ENCODE peak calls at places on chromosomes 12 and 14, in nine cellular contexts. K is stomach; W is fibroblast of villous mesenchyme; N is CD8-positive, alpha-beta T cell; J is GM12865; U is right cardiac atrium; P is Karpas-422; O is ascending aorta; Z is endodermal cell. I is an unnamed sample.

GRCh38 chr12:113061061-113061694 is 4.6 kb downstream of the DTX1 start:
- DNase-seq in K (no peak), W (no peak), N (no peak), J (no peak), U (no peak), P (peak), O (no peak), Z (no peak), I (no peak)

GRCh38 chr12:96419576-96420254 is 19.5 kb upstream of the CDK17 start:
- DNase-seq in K (no peak), W (no peak), N (no peak), J (peak), U (no peak), P (no peak), O (no peak), Z (no peak), I (no peak)

GRCh38 chr12:57452181-57452936 is 2.7 kb upstream of the INHBE start:
- DNase-seq in K (no peak), W (peak), N (no peak), J (no peak), U (peak), P (no peak), O (no peak), Z (peak), I (no peak)

GRCh38 chr14:64289571-64289970 is 4.6 kb downstream of the ESR2 start:
- DNase-seq in K (no peak), W (no peak), N (no peak), J (no peak), U (no peak), P (no peak), O (no peak), Z (no peak), I (no peak)

GRCh38 chr12:13941258-13942249 is 39.8 kb downstream of the GRIN2B start:
- DNase-seq in K (peak), W (peak), N (no peak), J (peak), U (no peak), P (peak), O (no peak), Z (peak), I (no peak)

GRCh38 chr14:50768693-50769092 is 62.3 kb downstream of the NIN start:
- DNase-seq in K (no peak), W (peak), N (no peak), J (no peak), U (no peak), P (no peak), O (no peak), Z (no peak), I (no peak)

GRCh38 chr14:55450539-55450938 is 10.1 kb upstream of the TBPL2 start:
- DNase-seq in K (no peak), W (no peak), N (no peak), J (no peak), U (no peak), P (no peak), O (no peak), Z (no peak), I (no peak)

GRCh38 chr12:123571343-123571813 is 13.0 kb upstream of the TMED2 start:
- DNase-seq in K (peak), W (peak), N (no peak), J (no peak), U (no peak), P (no peak), O (no peak), Z (peak), I (no peak)

GRCh38 chr12:12070674-12071661 is at the start of gene BCL2L14:
- DNase-seq in K (no peak), W (no peak), N (no peak), J (peak), U (no peak), P (no peak), O (no peak), Z (no peak), I (no peak)

GRCh38 chr14:51155331-51155730 is 60.4 kb upstream of the TRIM9 start:
- DNase-seq in K (no peak), W (no peak), N (no peak), J (no peak), U (no peak), P (no peak), O (no peak), Z (no peak), I (no peak)

GRCh38 chr14:103108749-103109207 is 14.3 kb downstream of the EXOC3L4 start:
- DNase-seq in K (no peak), W (peak), N (no peak), J (peak), U (no peak), P (no peak), O (no peak), Z (peak), I (no peak)

GRCh38 chr12:127903146-127903545 is 363.8 kb upstream of the TMEM132C start:
- DNase-seq in K (no peak), W (peak), N (no peak), J (no peak), U (no peak), P (no peak), O (no peak), Z (no peak), I (no peak)

GRCh38 chr12:12885060-12885792 is 6.1 kb upstream of the GPRC5A start:
- DNase-seq in K (no peak), W (no peak), N (no peak), J (no peak), U (no peak), P (no peak), O (no peak), Z (peak), I (no peak)

GRCh38 chr12:102757874-102758244 is 159.2 kb downstream of the PAH start:
- DNase-seq in K (no peak), W (no peak), N (no peak), J (no peak), U (no peak), P (no peak), O (no peak), Z (no peak), I (no peak)

GRCh38 chr14:23186913-23187654 is 3.6 kb upstream of the SLC7A8 start:
- DNase-seq in K (peak), W (peak), N (no peak), J (peak), U (no peak), P (peak), O (no peak), Z (peak), I (no peak)

GRCh38 chr12:110765144-110765543 is 22.5 kb upstream of the PPP1CC start:
- DNase-seq in K (no peak), W (no peak), N (no peak), J (no peak), U (no peak), P (peak), O (no peak), Z (no peak), I (no peak)

GRCh38 chr12:89212339-89212771 is 139.9 kb downstream of the DUSP6 start:
- DNase-seq in K (peak), W (peak), N (no peak), J (no peak), U (peak), P (no peak), O (no peak), Z (no peak), I (no peak)

GRCh38 chr14:59215353-59215752 is 26.9 kb downstream of the DAAM1 start:
- DNase-seq in K (peak), W (peak), N (no peak), J (no peak), U (peak), P (no peak), O (peak), Z (no peak), I (peak)

GRCh38 chr14:55512421-55512820 is 67.6 kb upstream of the KTN1 start:
- DNase-seq in K (no peak), W (no peak), N (no peak), J (no peak), U (no peak), P (no peak), O (no peak), Z (no peak), I (no peak)

GRCh38 chr12:40011775-40012129 is 94.1 kb downstream of the SLC2A13 start:
- DNase-seq in K (no peak), W (no peak), N (no peak), J (no peak), U (no peak), P (no peak), O (no peak), Z (no peak), I (no peak)
- H3K4me3 ChIP-seq in K (peak), W (no peak), N (peak), J (no peak), U (peak), P (peak), O (peak), Z (no peak), I (peak)

GRCh38 chr14:38207342-38207741 is 362 bp upstream of the SSTR1 start:
- DNase-seq in K (no peak), W (peak), N (no peak), J (no peak), U (no peak), P (no peak), O (no peak), Z (peak), I (no peak)
- H3K4me3 ChIP-seq in K (peak), W (peak), N (no peak), J (no peak), U (peak), P (no peak), O (peak), Z (peak), I (peak)

GRCh38 chr14:35341454-35342159 is 49.4 kb downstream of the PSMA6 start:
- DNase-seq in K (peak), W (peak), N (peak), J (no peak), U (peak), P (peak), O (peak), Z (peak), I (peak)
- H3K4me3 ChIP-seq in K (peak), W (no peak), N (no peak), J (no peak), U (peak), P (no peak), O (peak), Z (no peak), I (peak)

DNA sequence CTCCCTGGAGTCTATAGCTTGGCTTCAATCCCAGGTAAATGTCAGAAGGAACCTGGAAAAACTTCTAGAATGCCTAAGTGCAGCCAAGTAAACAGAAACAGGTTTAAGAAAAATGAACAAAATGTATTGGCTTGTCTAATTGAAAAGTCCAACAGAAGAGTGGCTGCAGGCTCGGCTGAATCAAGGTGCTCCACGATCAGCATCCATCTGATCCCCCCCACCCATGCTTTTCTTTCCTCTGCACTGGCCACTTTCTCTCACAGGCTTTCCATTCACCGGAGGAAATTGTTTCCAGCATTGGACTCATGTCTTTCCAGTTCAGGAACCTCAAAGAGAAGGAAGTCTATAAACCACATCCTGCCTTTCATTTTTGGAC is 42.0 kb upstream of the C14orf180 start:
- DNase-seq in K (no peak), W (no peak), N (no peak), J (no peak), U (no peak), P (no peak), O (no peak), Z (no peak), I (no peak)
- H3K4me3 ChIP-seq in K (no peak), W (no peak), N (no peak), J (no peak), U (no peak), P (no peak), O (no peak), Z (no peak), I (no peak)

GRCh38 chr12:53624956-53625355 is 1.2 kb downstream of the ATF7 start:
- DNase-seq in K (no peak), W (peak), N (no peak), J (no peak), U (no peak), P (no peak), O (no peak), Z (no peak), I (no peak)

GRCh38 chr12:53625373-53625945 is 723 bp downstream of the ATF7 start:
- DNase-seq in K (no peak), W (no peak), N (no peak), J (no peak), U (no peak), P (no peak), O (no peak), Z (no peak), I (no peak)

GRCh38 chr12:53623526-53623925 is 2.7 kb downstream of the ATF7 start:
- DNase-seq in K (no peak), W (peak), N (no peak), J (no peak), U (no peak), P (peak), O (no peak), Z (no peak), I (no peak)

GRCh38 chr12:53623986-53624385 is 2.2 kb downstream of the ATF7 start:
- DNase-seq in K (no peak), W (peak), N (no peak), J (no peak), U (no peak), P (peak), O (no peak), Z (no peak), I (no peak)

DNA sequence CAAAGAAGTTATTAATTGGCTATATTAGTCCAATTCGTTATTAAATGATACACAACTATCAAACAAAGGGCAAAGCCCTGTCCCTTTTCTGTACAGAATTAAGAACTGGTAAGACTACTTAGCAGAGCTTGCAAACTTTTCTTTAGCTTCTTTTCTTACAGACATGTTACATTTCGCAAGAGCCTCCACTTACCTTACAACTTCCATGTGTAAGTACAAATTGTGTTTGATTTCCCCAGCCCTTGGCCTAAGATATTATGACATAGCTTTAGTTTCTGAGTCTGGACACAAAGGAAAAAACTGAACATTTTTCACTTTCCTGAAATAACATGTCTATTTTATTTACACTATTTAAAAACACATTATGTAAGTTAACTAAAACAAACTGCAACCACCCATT is 1.7 kb downstream of the ATF7 start:
- DNase-seq in K (no peak), W (peak), N (no peak), J (no peak), U (no peak), P (peak), O (no peak), Z (no peak), I (no peak)
- H3K4me3 ChIP-seq in K (peak), W (peak), N (no peak), J (peak), U (peak), P (peak), O (peak), Z (peak), I (peak)

GRCh38 chr14:68955164-68955921 is 23.8 kb downstream of the ACTN1 start:
- DNase-seq in K (no peak), W (peak), N (no peak), J (no peak), U (no peak), P (no peak), O (no peak), Z (no peak), I (no peak)

GRCh38 chr14:68951800-68952540 is 27.1 kb downstream of the ACTN1 start:
- DNase-seq in K (no peak), W (no peak), N (no peak), J (no peak), U (peak), P (no peak), O (no peak), Z (no peak), I (no peak)

GRCh38 chr14:68950111-68950510 is 29.0 kb downstream of the ACTN1 start:
- DNase-seq in K (no peak), W (peak), N (no peak), J (no peak), U (no peak), P (no peak), O (no peak), Z (no peak), I (no peak)

GRCh38 chr14:68951051-68951797 is 27.9 kb downstream of the ACTN1 start:
- DNase-seq in K (peak), W (peak), N (no peak), J (no peak), U (peak), P (no peak), O (peak), Z (no peak), I (peak)

DNA sequence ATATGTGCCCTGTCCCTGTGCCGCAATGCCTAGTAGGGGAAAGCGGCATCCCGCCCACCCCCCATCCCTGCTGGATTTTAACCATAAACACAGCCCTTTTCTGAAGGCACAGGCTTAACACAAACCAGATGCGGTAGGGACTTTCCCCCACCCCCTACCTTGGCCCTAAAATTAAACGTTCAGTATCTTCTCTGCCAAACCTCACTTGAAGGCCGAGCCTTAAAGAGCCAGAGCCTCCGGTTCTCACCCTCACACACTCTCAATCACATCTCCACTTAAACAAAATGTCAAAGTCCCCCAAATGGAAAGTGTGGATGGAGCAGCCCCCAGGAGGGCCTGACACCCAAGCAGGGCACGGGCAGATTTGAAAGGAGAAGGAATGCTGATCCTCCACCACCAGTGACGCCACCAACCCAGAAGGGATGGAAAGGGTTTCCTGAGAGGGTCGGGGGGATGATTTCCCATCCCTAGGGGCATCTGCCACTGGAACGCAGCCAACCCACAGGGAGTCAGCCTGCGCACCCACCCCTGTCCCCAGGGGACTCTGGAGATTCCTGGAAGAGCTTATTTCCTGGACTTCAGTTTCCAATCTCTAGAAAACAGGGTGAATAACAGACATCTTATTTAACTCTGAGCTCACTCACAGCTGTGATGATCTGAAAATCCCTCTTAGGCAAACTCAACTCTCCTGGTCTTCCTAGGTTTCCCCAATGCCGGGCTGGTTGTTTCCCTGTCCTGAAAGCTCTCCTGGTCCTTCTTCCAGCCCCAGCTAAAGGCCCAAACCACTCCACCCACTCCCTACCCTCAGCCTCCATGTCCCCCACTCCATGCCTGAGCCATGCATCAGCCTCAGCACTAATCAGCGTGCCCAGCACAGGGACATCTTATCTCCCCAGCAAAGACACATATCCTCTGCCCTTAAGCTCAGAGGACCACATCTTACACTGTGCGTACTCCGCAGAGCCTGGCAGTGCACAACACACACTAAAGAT is 26.3 kb downstream of the ACTN1 start:
- DNase-seq in K (no peak), W (peak), N (no peak), J (peak), U (no peak), P (no peak), O (no peak), Z (no peak), I (no peak)
- H3K4me3 ChIP-seq in K (peak), W (peak), N (peak), J (no peak), U (no peak), P (no peak), O (peak), Z (no peak), I (peak)

GRCh38 chr12:3398196-3398789 is 92.7 kb upstream of the PRMT8 start:
- DNase-seq in K (no peak), W (no peak), N (no peak), J (peak), U (no peak), P (no peak), O (no peak), Z (no peak), I (no peak)
- H3K4me3 ChIP-seq in K (no peak), W (no peak), N (no peak), J (no peak), U (no peak), P (no peak), O (no peak), Z (peak), I (no peak)

GRCh38 chr12:106112094-106112822 is 26.5 kb downstream of the NUAK1 start:
- DNase-seq in K (no peak), W (no peak), N (no peak), J (no peak), U (peak), P (no peak), O (no peak), Z (peak), I (no peak)

GRCh38 chr12:106115450-106115849 is 23.3 kb downstream of the NUAK1 start:
- DNase-seq in K (no peak), W (no peak), N (no peak), J (no peak), U (no peak), P (no peak), O (no peak), Z (no peak), I (no peak)

GRCh38 chr12:106114084-106115068 is 24.4 kb downstream of the NUAK1 start:
- DNase-seq in K (no peak), W (peak), N (no peak), J (no peak), U (no peak), P (no peak), O (no peak), Z (no peak), I (no peak)

GRCh38 chr12:106113042-106113441 is 25.7 kb downstream of the NUAK1 start:
- DNase-seq in K (no peak), W (peak), N (no peak), J (peak), U (no peak), P (no peak), O (no peak), Z (no peak), I (no peak)

GRCh38 chr12:106113446-106114083 is 25.2 kb downstream of the NUAK1 start:
- DNase-seq in K (no peak), W (no peak), N (no peak), J (no peak), U (no peak), P (no peak), O (no peak), Z (no peak), I (no peak)
- H3K4me3 ChIP-seq in K (no peak), W (no peak), N (no peak), J (no peak), U (no peak), P (no peak), O (no peak), Z (no peak), I (no peak)

DNA sequence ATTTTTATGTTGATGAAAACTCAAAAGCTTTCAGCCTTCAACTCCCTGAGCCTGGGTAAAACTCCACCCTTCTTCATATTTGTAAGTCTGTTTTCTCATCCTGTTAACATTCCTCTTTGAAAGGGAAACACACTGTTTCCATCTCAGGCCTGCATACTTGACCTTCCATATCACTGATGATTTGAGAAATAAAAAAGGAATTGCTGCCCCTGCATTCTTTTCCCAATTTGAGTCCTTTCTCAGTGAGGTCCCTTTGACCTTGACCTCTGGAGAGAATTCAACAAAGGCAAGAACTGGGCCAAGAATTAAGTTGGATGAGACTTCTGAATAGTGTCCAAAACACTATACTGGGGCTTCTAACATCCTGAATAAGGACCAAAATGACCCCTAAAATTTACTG is 108.0 kb downstream of the AEBP2 start:
- DNase-seq in K (no peak), W (peak), N (no peak), J (no peak), U (no peak), P (no peak), O (no peak), Z (no peak), I (no peak)
- H3K4me3 ChIP-seq in K (no peak), W (no peak), N (no peak), J (no peak), U (no peak), P (no peak), O (peak), Z (no peak), I (peak)

DNA sequence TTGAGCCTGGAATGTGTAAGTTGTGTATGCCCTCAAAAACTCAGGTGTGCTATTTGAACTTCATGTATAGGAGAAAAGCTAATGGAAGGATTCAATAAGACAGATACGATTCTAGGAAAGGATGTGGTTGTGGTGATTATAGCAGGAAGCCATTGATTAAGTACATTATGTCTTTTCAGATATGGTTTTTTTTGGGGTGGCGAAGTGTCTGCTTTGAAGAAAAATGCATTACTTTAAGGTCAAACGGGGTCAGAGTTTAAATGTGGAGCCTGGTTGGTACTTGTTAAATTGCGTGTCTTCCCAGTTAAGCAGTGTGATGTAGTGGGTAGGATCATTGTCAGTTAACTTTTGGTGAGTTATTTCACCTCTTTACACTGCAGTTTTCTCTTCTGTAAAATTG is 13.0 kb upstream of the NUP107 start:
- DNase-seq in K (no peak), W (no peak), N (no peak), J (no peak), U (no peak), P (no peak), O (no peak), Z (no peak), I (no peak)
- H3K4me3 ChIP-seq in K (no peak), W (no peak), N (peak), J (no peak), U (no peak), P (no peak), O (no peak), Z (no peak), I (no peak)